ENCODE peak calls at places on chromosomes 5 and 9, in nine cellular contexts. A is neural progenitor cell, W is endothelial cell of umbilical vein, S is A549, R is mesendoderm, E is fibroblast of lung, M is OCI-LY7, J is HepG2, B is H1. O is an unnamed sample.

GRCh38 chr5:141681695-141682641 is at the start of gene ARAP3:
- DNase-seq in A (peak; percentile 87), W (peak; percentile 92), S (peak; percentile 69), R (peak; percentile 89), E (peak; percentile 81), M (no peak), J (peak; percentile 9), B (no peak), O (peak; percentile 96)

GRCh38 chr9:33175633-33176325 is 8.6 kb upstream of the B4GALT1 start:
- DNase-seq in A (no peak), W (no peak), S (no peak), R (no peak), E (no peak), M (no peak), J (no peak), B (no peak), O (no peak)

GRCh38 chr9:131803758-131804411 is 64.0 kb upstream of the RAPGEF1 start:
- DNase-seq in A (no peak), W (no peak), S (no peak), R (no peak), E (no peak), M (no peak), J (no peak), B (no peak), O (no peak)

GRCh38 chr5:178272591-178272990 is 40.0 kb upstream of the PHYKPL start:
- DNase-seq in A (no peak), W (no peak), S (no peak), R (no peak), E (no peak), M (no peak), J (no peak), B (no peak), O (no peak)

GRCh38 chr5:110329955-110330354 is 396.5 kb downstream of the TMEM232 start:
- DNase-seq in A (no peak), W (no peak), S (no peak), R (peak; percentile 70), E (no peak), M (no peak), J (no peak), B (no peak), O (no peak)

GRCh38 chr5:82707741-82708140 is 369.5 kb downstream of the TMEM167A start:
- DNase-seq in A (no peak), W (no peak), S (no peak), R (no peak), E (no peak), M (no peak), J (peak; percentile 56), B (no peak), O (peak; percentile 1)

GRCh38 chr5:83955916-83956315 is 235.3 kb upstream of the HAPLN1 start:
- DNase-seq in A (no peak), W (peak; percentile 18), S (no peak), R (peak; percentile 4), E (peak; percentile 50), M (no peak), J (no peak), B (no peak), O (peak; percentile 70)

GRCh38 chr5:29811914-29812679 is 1381.4 kb upstream of the CDH6 start:
- DNase-seq in A (peak; percentile 52), W (no peak), S (no peak), R (peak; percentile 62), E (no peak), M (no peak), J (peak; percentile 31), B (no peak), O (no peak)

GRCh38 chr9:135228345-135228982 is 141.0 kb downstream of the OLFM1 start:
- DNase-seq in A (no peak), W (no peak), S (no peak), R (no peak), E (no peak), M (no peak), J (no peak), B (no peak), O (no peak)
- H3K4me2 ChIP-seq in A (no peak overlapping the region), W (no peak overlapping the region), S (no peak overlapping the region), R (no peak overlapping the region), E (no peak overlapping the region), M (no peak overlapping the region), J (no peak overlapping the region), B (no peak overlapping the region), O (no peak overlapping the region)

DNA sequence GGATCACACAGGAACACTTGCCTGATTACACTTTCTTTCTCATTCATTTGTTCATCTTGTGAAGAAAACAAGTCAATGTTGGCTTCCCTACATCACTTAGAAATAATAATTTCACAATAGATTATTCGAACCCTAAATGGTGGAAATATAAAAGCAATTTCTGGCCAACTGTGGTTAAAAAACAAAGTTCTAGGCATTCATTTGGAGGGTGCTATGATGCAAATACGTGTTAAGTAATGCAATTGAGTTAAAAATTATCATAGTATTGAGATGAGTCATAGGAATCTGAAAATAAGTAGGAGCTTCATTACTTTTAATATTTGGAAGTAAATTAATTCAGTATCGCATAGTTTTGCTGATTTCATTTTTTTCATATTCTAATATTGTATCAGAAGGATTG is 647.8 kb upstream of the WWC1 start:
- DNase-seq in A (no peak), W (no peak), S (no peak), R (no peak), E (peak; percentile 60), M (no peak), J (no peak), B (no peak), O (peak; percentile 64)
- H3K4me2 ChIP-seq in A (no peak overlapping the region), W (peak overlapping the region; percentile 36), S (peak overlapping the region; percentile 61), R (no peak overlapping the region), E (peak overlapping the region; percentile 7), M (no peak overlapping the region), J (no peak overlapping the region), B (no peak overlapping the region), O (peak overlapping the region; percentile 68)

DNA sequence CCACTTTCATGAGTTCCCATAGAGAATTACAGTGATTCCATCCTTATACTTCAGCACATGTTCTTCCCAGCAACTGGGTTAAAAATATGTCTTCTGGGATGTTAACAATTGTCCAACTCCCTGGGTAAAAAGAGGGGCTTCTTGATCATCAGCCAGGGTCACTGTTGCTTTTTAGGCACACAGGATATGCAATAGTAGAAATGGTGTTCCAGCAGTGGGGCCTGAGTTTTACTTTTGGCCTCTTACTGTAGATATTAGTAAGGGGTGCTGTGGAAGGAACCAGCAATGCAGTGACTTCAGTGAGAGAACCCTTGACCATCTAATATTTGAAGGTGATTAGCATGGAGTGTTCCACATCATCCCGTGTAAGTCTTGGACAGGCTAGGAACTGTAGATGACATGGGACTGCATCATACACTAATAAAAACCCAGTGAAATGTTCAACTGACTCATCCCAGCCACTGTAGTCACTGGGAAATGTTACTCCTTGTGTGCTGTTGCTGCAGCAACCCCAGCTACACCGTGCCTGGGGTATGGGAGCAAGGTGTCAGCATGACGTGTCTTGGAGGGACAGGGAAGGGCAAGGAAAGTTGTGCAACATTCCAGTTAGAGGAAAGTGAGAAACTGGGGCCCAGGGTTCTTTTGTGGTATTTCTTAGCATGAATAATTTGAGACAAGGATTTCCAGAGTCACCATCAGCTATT is 610.9 kb downstream of the RAB3C start:
- DNase-seq in A (no peak), W (no peak), S (peak; percentile 83), R (no peak), E (peak; percentile 94), M (no peak), J (no peak), B (no peak), O (peak; percentile 99)
- H3K4me2 ChIP-seq in A (no peak overlapping the region), W (no peak overlapping the region), S (peak overlapping the region; percentile 91), R (no peak overlapping the region), E (no peak overlapping the region), M (no peak overlapping the region), J (no peak overlapping the region), B (no peak overlapping the region), O (peak overlapping the region; percentile 70)

GRCh38 chr5:122310886-122311285 is 1.2 kb upstream of the SNCAIP start:
- DNase-seq in A (no peak), W (peak; percentile 48), S (no peak), R (peak; percentile 32), E (no peak), M (no peak), J (no peak), B (no peak), O (peak; percentile 69)
- H3K4me2 ChIP-seq in A (peak overlapping the region; percentile 94), W (no peak overlapping the region), S (no peak overlapping the region), R (no peak overlapping the region), E (peak overlapping the region; percentile 26), M (no peak overlapping the region), J (no peak overlapping the region), B (peak overlapping the region; percentile 89), O (peak overlapping the region; percentile 45)

GRCh38 chr9:112174223-112174964 is 703 bp downstream of the SUSD1 start:
- DNase-seq in A (peak; percentile 50), W (peak; percentile 35), S (peak; percentile 68), R (peak; percentile 39), E (peak; percentile 35), M (no peak), J (peak; percentile 44), B (no peak), O (peak; percentile 79)

GRCh38 chr9:112175796-112176315 is 759 bp upstream of the SUSD1 start:
- DNase-seq in A (peak; percentile 32), W (no peak), S (no peak), R (peak; percentile 72), E (no peak), M (no peak), J (peak; percentile 18), B (no peak), O (no peak)

GRCh38 chr9:112173489-112174222 is 1.4 kb downstream of the SUSD1 start:
- DNase-seq in A (no peak), W (no peak), S (no peak), R (no peak), E (no peak), M (no peak), J (no peak), B (no peak), O (no peak)

GRCh38 chr9:112174965-112175795 is at the start of gene SUSD1:
- DNase-seq in A (peak; percentile 74), W (peak; percentile 26), S (no peak), R (peak; percentile 53), E (peak; percentile 17), M (no peak), J (peak; percentile 31), B (no peak), O (peak; percentile 49)

DNA sequence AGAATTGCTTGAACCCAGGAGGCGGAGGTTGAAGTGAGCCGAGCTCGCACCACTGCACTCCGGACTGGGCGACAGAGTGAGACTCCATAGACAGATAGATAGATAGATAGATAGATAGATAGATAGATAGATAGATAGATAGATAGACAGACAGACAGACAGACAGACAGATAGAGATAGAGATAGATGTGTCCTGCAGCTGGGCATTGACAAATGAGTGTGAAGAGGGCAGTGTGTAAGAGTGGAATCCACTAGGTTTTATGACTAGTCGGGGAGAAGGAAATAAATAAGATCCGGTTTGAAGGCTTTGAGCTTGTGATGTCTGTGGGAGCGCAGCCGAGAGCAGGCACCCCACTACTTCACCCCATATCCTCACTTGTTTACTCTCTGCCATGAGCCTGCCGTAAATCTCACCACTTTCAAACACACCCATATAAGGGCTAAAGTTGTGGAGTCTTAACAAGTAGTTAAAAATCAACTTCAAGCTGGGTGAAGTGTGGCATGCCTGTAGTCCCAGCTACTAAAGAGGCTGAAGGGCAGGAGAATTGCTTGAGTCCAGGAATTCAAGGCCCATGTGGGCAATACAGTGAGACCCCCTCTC is 1.4 kb upstream of the SUSD1 start:
- DNase-seq in A (no peak), W (no peak), S (no peak), R (no peak), E (peak; percentile 25), M (no peak), J (peak; percentile 42), B (no peak), O (no peak)
- H3K4me2 ChIP-seq in A (no peak overlapping the region), W (no peak overlapping the region), S (peak overlapping the region; percentile 69), R (no peak overlapping the region), E (no peak overlapping the region), M (no peak overlapping the region), J (peak overlapping the region; percentile 85), B (peak overlapping the region; percentile 87), O (no peak overlapping the region)

GRCh38 chr9:134307674-134308638 is 18.3 kb upstream of the RXRA start:
- DNase-seq in A (no peak), W (no peak), S (no peak), R (no peak), E (no peak), M (no peak), J (peak; percentile 48), B (no peak), O (no peak)
- H3K4me2 ChIP-seq in A (no peak overlapping the region), W (no peak overlapping the region), S (no peak overlapping the region), R (no peak overlapping the region), E (no peak overlapping the region), M (no peak overlapping the region), J (peak overlapping the region; percentile 34), B (no peak overlapping the region), O (no peak overlapping the region)

O was measured in GM23248.